ENCODE peak calls at places on chromosomes 4 and X, in eight cellular contexts. I is psoas muscle, O is HepG2, B is left lung, C is mesendoderm, P is IMR-90, Y is neuronal stem cell, X is thoracic aorta. Z is an unnamed sample.

GRCh38 chr4:85780664-85781063 is 305.7 kb downstream of the ARHGAP24 start:
- DNase-seq in I (no peak), O (no peak), B (no peak), C (no peak), P (no peak), Y (no peak), X (no peak), Z (no peak)

GRCh38 chrX:119190251-119190651 is 45.8 kb upstream of the PGRMC1 start:
- DNase-seq in I (peak), O (no peak), B (no peak), C (no peak), P (no peak), Y (no peak), X (no peak), Z (no peak)

GRCh38 chr4:14532436-14532835 is 469.8 kb upstream of the CPEB2 start:
- DNase-seq in I (no peak), O (no peak), B (no peak), C (no peak), P (no peak), Y (no peak), X (no peak), Z (no peak)

GRCh38 chr4:3114377-3114776 is 39.9 kb downstream of the HTT start:
- DNase-seq in I (no peak), O (no peak), B (no peak), C (no peak), P (peak), Y (no peak), X (no peak), Z (peak)

GRCh38 chr4:88975925-88976511 is 81.0 kb downstream of the FAM13A start:
- DNase-seq in I (no peak), O (no peak), B (no peak), C (no peak), P (no peak), Y (no peak), X (no peak), Z (no peak)

GRCh38 chr4:15870079-15870478 is 68.5 kb downstream of the FGFBP1 start:
- DNase-seq in I (no peak), O (no peak), B (no peak), C (no peak), P (no peak), Y (no peak), X (no peak), Z (no peak)

GRCh38 chr4:47193179-47193578 is 161.8 kb downstream of the GABRB1 start:
- DNase-seq in I (no peak), O (no peak), B (peak), C (no peak), P (no peak), Y (no peak), X (no peak), Z (no peak)

GRCh38 chrX:46184749-46185148 is 360.5 kb downstream of the ZNF674 start:
- DNase-seq in I (no peak), O (no peak), B (no peak), C (no peak), P (no peak), Y (no peak), X (no peak), Z (no peak)

GRCh38 chr4:46505131-46505530 is 115.2 kb upstream of the GABRA2 start:
- DNase-seq in I (no peak), O (no peak), B (no peak), C (peak), P (no peak), Y (no peak), X (no peak), Z (no peak)

GRCh38 chr4:56512166-56512565 is 6.6 kb downstream of the ARL9 start:
- DNase-seq in I (no peak), O (no peak), B (no peak), C (no peak), P (peak), Y (no peak), X (no peak), Z (no peak)

GRCh38 chr4:86840858-86841257 is 8.3 kb downstream of the SLC10A6 start:
- DNase-seq in I (no peak), O (no peak), B (no peak), C (no peak), P (peak), Y (no peak), X (no peak), Z (no peak)

GRCh38 chr4:129998436-129999150 is 902.6 kb downstream of the C4orf33 start:
- DNase-seq in I (no peak), O (no peak), B (no peak), C (peak), P (no peak), Y (no peak), X (no peak), Z (no peak)

GRCh38 chrX:115229337-115229991 is 4.4 kb downstream of the LRCH2 start:
- DNase-seq in I (no peak), O (no peak), B (no peak), C (no peak), P (no peak), Y (no peak), X (no peak), Z (no peak)

GRCh38 chrX:73267979-73268378 is 53.3 kb upstream of the NAP1L2 start:
- DNase-seq in I (no peak), O (no peak), B (no peak), C (no peak), P (no peak), Y (no peak), X (no peak), Z (no peak)

GRCh38 chr4:2259036-2259540 is 2.8 kb downstream of the MXD4 start:
- DNase-seq in I (peak), O (no peak), B (no peak), C (no peak), P (no peak), Y (no peak), X (peak), Z (no peak)

GRCh38 chr4:106809083-106809482 is 227.0 kb downstream of the DKK2 start:
- DNase-seq in I (no peak), O (peak), B (no peak), C (peak), P (peak), Y (no peak), X (no peak), Z (no peak)

GRCh38 chr4:69440312-69440711 is 55.4 kb downstream of the UGT2B4 start:
- DNase-seq in I (no peak), O (no peak), B (no peak), C (no peak), P (no peak), Y (no peak), X (no peak), Z (no peak)

GRCh38 chr4:95251568-95251967 is 297.2 kb downstream of the UNC5C start:
- DNase-seq in I (no peak), O (no peak), B (no peak), C (no peak), P (no peak), Y (no peak), X (no peak), Z (no peak)

GRCh38 chr4:182855877-182856276 is 61.3 kb downstream of the DCTD start:
- DNase-seq in I (no peak), O (no peak), B (no peak), C (no peak), P (no peak), Y (no peak), X (no peak), Z (no peak)

GRCh38 chr4:112038861-112039260 is 106.4 kb upstream of the FAM241A start:
- DNase-seq in I (no peak), O (no peak), B (no peak), C (no peak), P (peak), Y (no peak), X (no peak), Z (no peak)

GRCh38 chr4:52873191-52873590 is 11.1 kb downstream of the RASL11B start:
- DNase-seq in I (no peak), O (no peak), B (no peak), C (peak), P (no peak), Y (no peak), X (no peak), Z (no peak)

GRCh38 chr4:144504853-144505252 is 141.1 kb upstream of the HHIP start:
- DNase-seq in I (no peak), O (no peak), B (no peak), C (no peak), P (no peak), Y (no peak), X (no peak), Z (no peak)

GRCh38 chr4:185142563-185142910 is 529 bp upstream of the SLC25A4 start:
- DNase-seq in I (no peak), O (peak), B (no peak), C (no peak), P (no peak), Y (no peak), X (no peak), Z (no peak)

GRCh38 chr4:180120114-180120513 is 2123.1 kb upstream of the TENM3 start:
- DNase-seq in I (no peak), O (no peak), B (no peak), C (no peak), P (peak), Y (no peak), X (no peak), Z (no peak)

GRCh38 chrX:40130207-40130606 is 32.4 kb upstream of the BCOR start:
- DNase-seq in I (no peak), O (no peak), B (no peak), C (peak), P (peak), Y (no peak), X (no peak), Z (peak)

GRCh38 chr4:89836031-89836777 is 757 bp downstream of the SNCA start:
- DNase-seq in I (no peak), O (no peak), B (peak), C (peak), P (no peak), Y (peak), X (no peak), Z (no peak)

GRCh38 chrX:104254442-104255115 is at the start of gene ESX1:
- DNase-seq in I (no peak), O (no peak), B (no peak), C (no peak), P (no peak), Y (no peak), X (no peak), Z (no peak)

GRCh38 chr4:113781439-113782040 is 20.0 kb upstream of the CAMK2D start:
- DNase-seq in I (no peak), O (no peak), B (no peak), C (peak), P (peak), Y (no peak), X (no peak), Z (peak)

DNA sequence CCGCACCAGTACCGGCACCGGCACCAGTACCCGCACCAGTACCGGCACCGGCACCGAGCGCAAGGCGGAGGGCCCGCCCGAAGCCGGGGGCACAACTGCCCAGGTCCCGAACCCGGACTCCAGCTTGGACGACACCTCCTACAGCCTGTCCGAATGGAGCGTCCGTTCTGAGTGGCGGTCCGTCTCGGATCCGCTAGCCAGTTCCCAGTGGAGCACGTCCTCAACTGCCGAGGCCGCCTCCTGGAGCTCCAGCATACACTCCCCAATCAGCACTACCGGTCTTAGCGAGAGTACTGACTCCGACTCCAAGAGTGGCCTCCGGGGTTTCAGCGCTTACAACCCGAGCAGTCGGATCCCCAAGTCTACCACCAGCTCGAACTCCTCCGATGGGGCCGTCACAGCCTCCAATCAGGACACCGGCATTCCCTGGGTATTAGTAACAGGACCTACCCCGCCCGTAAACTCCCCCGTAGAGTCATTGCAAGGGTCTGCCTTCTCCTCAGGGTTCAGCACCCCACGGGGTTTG is 885 bp upstream of the MAOA start:
- DNase-seq in I (peak), O (no peak), B (no peak), C (peak), P (peak), Y (no peak), X (no peak), Z (no peak)
- H3K27ac ChIP-seq in I (peak), O (peak), B (peak), C (no peak), P (no peak), Y (no peak), X (peak), Z (peak)

GRCh38 chr4:966266-967112 is 6.9 kb downstream of the DGKQ start:
- DNase-seq in I (no peak), O (no peak), B (peak), C (no peak), P (no peak), Y (no peak), X (no peak), Z (no peak)

GRCh38 chr4:970046-970745 is 3.2 kb downstream of the DGKQ start:
- DNase-seq in I (no peak), O (no peak), B (peak), C (peak), P (no peak), Y (no peak), X (no peak), Z (no peak)

GRCh38 chr4:967113-968104 is 6.0 kb downstream of the DGKQ start:
- DNase-seq in I (no peak), O (no peak), B (peak), C (no peak), P (no peak), Y (no peak), X (no peak), Z (no peak)

GRCh38 chr4:968621-969394 is 4.6 kb downstream of the DGKQ start:
- DNase-seq in I (no peak), O (no peak), B (peak), C (no peak), P (no peak), Y (no peak), X (no peak), Z (no peak)

GRCh38 chr4:968221-968620 is 5.1 kb downstream of the DGKQ start:
- DNase-seq in I (no peak), O (no peak), B (peak), C (no peak), P (no peak), Y (no peak), X (no peak), Z (no peak)
- H3K4me3 ChIP-seq in I (no peak), O (no peak), B (no peak), C (no peak), P (no peak), Y (no peak), X (no peak), Z (no peak)

DNA sequence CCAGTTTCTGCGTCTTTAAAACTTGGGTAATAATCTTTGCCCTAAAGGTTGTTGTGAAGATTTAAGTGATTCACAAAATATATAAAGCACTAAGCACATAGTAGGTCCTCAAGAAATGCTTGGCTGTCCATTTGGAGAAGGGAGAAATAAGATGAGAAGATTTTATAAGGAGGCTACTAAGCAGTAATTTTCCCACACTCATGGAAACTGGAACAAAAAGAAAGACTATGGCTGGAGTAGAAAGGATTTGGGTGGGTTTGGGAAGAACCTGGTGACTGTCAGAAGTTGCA is 47.0 kb downstream of the PRPS1 start:
- DNase-seq in I (no peak), O (no peak), B (no peak), C (no peak), P (no peak), Y (no peak), X (no peak), Z (no peak)
- H3K27ac ChIP-seq in I (peak), O (no peak), B (peak), C (no peak), P (no peak), Y (no peak), X (peak), Z (no peak)

GRCh38 chrX:15903186-15903681 is 48.6 kb upstream of the AP1S2 start:
- DNase-seq in I (no peak), O (no peak), B (no peak), C (no peak), P (no peak), Y (no peak), X (no peak), Z (no peak)
- H3K4me3 ChIP-seq in I (no peak), O (no peak), B (no peak), C (no peak), P (no peak), Y (no peak), X (no peak), Z (no peak)

DNA sequence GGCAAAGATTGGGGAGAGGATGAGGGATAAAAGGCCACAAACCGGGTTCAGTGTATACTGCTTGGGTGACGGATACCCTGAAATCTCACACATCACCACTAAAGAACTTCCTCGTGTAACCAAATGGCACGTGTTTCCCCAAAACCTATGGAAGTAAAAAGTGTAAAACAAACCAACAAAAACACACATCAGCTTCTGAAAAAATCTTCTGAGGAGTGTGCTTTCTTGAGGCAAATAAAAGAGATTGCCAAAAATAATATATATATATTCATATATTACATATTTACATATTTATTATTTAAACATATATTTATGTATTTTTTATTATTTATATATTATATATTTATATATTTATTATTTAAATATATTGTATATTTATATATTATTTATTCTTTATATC is 3.9 kb downstream of the P2RY8 start:
- DNase-seq in I (no peak), O (no peak), B (no peak), C (no peak), P (no peak), Y (no peak), X (no peak), Z (no peak)
- H3K27ac ChIP-seq in I (no peak), O (no peak), B (no peak), C (no peak), P (no peak), Y (no peak), X (no peak), Z (no peak)

DNA sequence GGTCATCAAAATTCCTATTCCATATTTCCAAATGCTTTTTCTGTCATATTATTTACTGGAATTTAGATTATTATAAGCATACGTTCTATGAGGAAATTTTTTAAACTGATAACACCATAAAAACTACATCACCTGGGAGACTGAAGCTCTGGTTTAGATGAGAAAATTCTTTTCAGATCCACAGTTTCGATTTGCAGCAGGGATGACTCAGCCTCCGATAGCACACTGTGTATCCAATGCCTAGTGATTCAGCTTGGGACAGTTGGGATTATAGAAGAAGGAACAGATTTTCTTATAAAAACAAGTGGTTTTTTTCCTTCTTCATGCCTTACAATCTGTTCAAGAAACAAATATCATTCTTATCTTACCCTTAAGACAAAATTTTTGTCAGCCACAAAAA is 129.0 kb downstream of the FBXO8 start:
- DNase-seq in I (no peak), O (no peak), B (no peak), C (no peak), P (peak), Y (no peak), X (no peak), Z (peak)
- H3K4me3 ChIP-seq in I (peak), O (no peak), B (no peak), C (no peak), P (peak), Y (no peak), X (peak), Z (no peak)

GRCh38 chr4:142379277-142380051 is 466.6 kb downstream of the INPP4B start:
- DNase-seq in I (no peak), O (no peak), B (no peak), C (peak), P (peak), Y (no peak), X (no peak), Z (peak)
- H3K27ac ChIP-seq in I (no peak), O (no peak), B (no peak), C (peak), P (peak), Y (no peak), X (peak), Z (peak)

DNA sequence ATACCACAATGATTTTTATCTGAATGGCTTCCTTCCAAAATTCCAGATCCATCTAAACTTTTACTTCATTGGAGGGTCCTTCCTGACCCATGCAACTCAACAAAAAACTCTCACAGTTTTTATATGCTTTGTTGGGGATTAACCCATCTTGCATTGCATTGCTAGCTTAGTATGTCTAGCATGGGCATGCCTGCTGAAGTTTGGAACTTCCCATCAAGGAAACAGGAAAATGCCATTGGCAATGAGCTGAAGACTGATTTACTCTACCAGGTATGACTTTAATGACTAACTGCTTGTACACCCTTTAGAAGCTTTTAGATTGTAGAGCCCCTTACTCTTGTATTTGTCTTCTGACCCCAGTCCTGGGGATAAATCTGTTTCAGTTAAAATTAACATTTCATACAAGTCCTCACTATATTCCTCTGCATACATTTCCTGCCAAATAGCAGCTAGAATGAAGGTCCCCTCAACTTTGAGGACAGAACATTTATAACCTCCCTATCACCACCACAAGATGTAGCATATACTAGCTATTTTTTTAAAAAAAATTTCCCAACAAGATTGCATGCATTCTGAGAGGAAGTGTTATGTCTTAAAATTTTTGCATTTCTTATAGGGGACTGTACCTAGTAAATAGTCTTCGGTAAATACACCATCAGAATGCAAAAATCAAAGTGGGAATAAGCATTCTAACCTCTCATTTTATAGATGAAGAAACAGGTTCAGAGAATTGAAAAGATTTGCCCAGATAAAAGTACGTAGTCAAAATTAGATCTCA is 52.5 kb upstream of the ATXN3L start:
- DNase-seq in I (no peak), O (no peak), B (no peak), C (no peak), P (no peak), Y (no peak), X (no peak), Z (no peak)
- H3K4me3 ChIP-seq in I (no peak), O (no peak), B (no peak), C (no peak), P (no peak), Y (no peak), X (no peak), Z (no peak)